ENCODE peak calls at places on chromosomes 4 and X, in four cellular contexts. One of them, this sample, is unnamed.

GRCh38 chr4:38948551-38948950 is 80.9 kb downstream of the FAM114A1 start:
- DNase-seq in Peyer's patch: no peak
- DNase-seq in tibial artery: peak; percentile 77
- DNase-seq in HFF-Myc: peak; percentile 38
- DNase-seq in this sample: no peak

GRCh38 chr4:74320559-74321118 is 12.4 kb downstream of the EPGN start:
- DNase-seq in Peyer's patch: no peak
- DNase-seq in tibial artery: no peak
- DNase-seq in HFF-Myc: peak; percentile 52
- DNase-seq in this sample: peak; percentile 15

GRCh38 chrX:41737065-41737464 is 13.1 kb downstream of the GPR82 start:
- DNase-seq in Peyer's patch: no peak
- DNase-seq in tibial artery: no peak
- DNase-seq in HFF-Myc: no peak
- DNase-seq in this sample: no peak

GRCh38 chr4:114393295-114394038 is 205.1 kb upstream of the UGT8 start:
- DNase-seq in Peyer's patch: no peak
- DNase-seq in tibial artery: no peak
- DNase-seq in HFF-Myc: no peak
- DNase-seq in this sample: no peak

GRCh38 chrX:66638591-66639500 is at the start of gene EDA2R:
- DNase-seq in Peyer's patch: peak; percentile 17
- DNase-seq in tibial artery: peak; percentile 64
- DNase-seq in HFF-Myc: peak; percentile 85
- DNase-seq in this sample: no peak

GRCh38 chr4:54842226-54843055 is 184.7 kb downstream of the KIT start:
- DNase-seq in Peyer's patch: no peak
- DNase-seq in tibial artery: no peak
- DNase-seq in HFF-Myc: no peak
- DNase-seq in this sample: no peak

GRCh38 chrX:66625525-66625924 is 13.4 kb downstream of the EDA2R start:
- DNase-seq in Peyer's patch: no peak
- DNase-seq in tibial artery: no peak
- DNase-seq in HFF-Myc: no peak
- DNase-seq in this sample: no peak

GRCh38 chrX:11341274-11342256 is 48.4 kb downstream of the AMELX start:
- DNase-seq in Peyer's patch: peak; percentile 54
- DNase-seq in tibial artery: peak; percentile 70
- DNase-seq in HFF-Myc: peak; percentile 48
- DNase-seq in this sample: no peak

GRCh38 chr4:143441678-143442077 is 71.8 kb upstream of the SMARCA5 start:
- DNase-seq in Peyer's patch: no peak
- DNase-seq in tibial artery: no peak
- DNase-seq in HFF-Myc: no peak
- DNase-seq in this sample: no peak

GRCh38 chr4:88661724-88662123 is 35.9 kb downstream of the NAP1L5 start:
- DNase-seq in Peyer's patch: no peak
- DNase-seq in tibial artery: no peak
- DNase-seq in HFF-Myc: peak; percentile 41
- DNase-seq in this sample: no peak

GRCh38 chr4:38785901-38786402 is 3.2 kb upstream of the TLR10 start:
- DNase-seq in Peyer's patch: no peak
- DNase-seq in tibial artery: peak; percentile 63
- DNase-seq in HFF-Myc: no peak
- DNase-seq in this sample: no peak

GRCh38 chr4:135122457-135122856 is 920.9 kb upstream of the PABPC4L start:
- DNase-seq in Peyer's patch: no peak
- DNase-seq in tibial artery: no peak
- DNase-seq in HFF-Myc: no peak
- DNase-seq in this sample: no peak

GRCh38 chr4:176791591-176792347 is 953 bp downstream of the VEGFC start:
- DNase-seq in Peyer's patch: no peak
- DNase-seq in tibial artery: no peak
- DNase-seq in HFF-Myc: no peak
- DNase-seq in this sample: no peak

GRCh38 chrX:31483336-31483735 is 411.5 kb upstream of the FTHL17 start:
- DNase-seq in Peyer's patch: no peak
- DNase-seq in tibial artery: no peak
- DNase-seq in HFF-Myc: no peak
- DNase-seq in this sample: no peak

GRCh38 chrX:148672526-148672925 is 172.1 kb downstream of the AFF2 start:
- DNase-seq in Peyer's patch: no peak
- DNase-seq in tibial artery: no peak
- DNase-seq in HFF-Myc: no peak
- DNase-seq in this sample: no peak

GRCh38 chr4:172489896-172490295 is 676.7 kb downstream of the GALNTL6 start:
- DNase-seq in Peyer's patch: no peak
- DNase-seq in tibial artery: no peak
- DNase-seq in HFF-Myc: no peak
- DNase-seq in this sample: no peak

GRCh38 chr4:56466910-56467283 is 520 bp upstream of the SRP72 start:
- DNase-seq in Peyer's patch: no peak
- DNase-seq in tibial artery: no peak
- DNase-seq in HFF-Myc: no peak
- DNase-seq in this sample: no peak

GRCh38 chr4:41256740-41257256 is at the start of gene UCHL1:
- DNase-seq in Peyer's patch: no peak
- DNase-seq in tibial artery: peak; percentile 65
- DNase-seq in HFF-Myc: peak; percentile 71
- DNase-seq in this sample: peak; percentile 80

GRCh38 chr4:174318829-174319764 is 35.4 kb downstream of the CEP44 start:
- DNase-seq in Peyer's patch: no peak
- DNase-seq in tibial artery: no peak
- DNase-seq in HFF-Myc: no peak
- DNase-seq in this sample: peak; percentile 15

GRCh38 chrX:119155416-119156035 is 27.9 kb upstream of the KIAA1210 start:
- DNase-seq in Peyer's patch: no peak
- DNase-seq in tibial artery: no peak
- DNase-seq in HFF-Myc: peak; percentile 29
- DNase-seq in this sample: no peak

GRCh38 chrX:24603191-24603590 is 44.0 kb downstream of the PCYT1B start:
- DNase-seq in Peyer's patch: no peak
- DNase-seq in tibial artery: no peak
- DNase-seq in HFF-Myc: no peak
- DNase-seq in this sample: no peak

GRCh38 chrX:37746951-37747350 is 32.9 kb upstream of the CYBB start:
- DNase-seq in Peyer's patch: no peak
- DNase-seq in tibial artery: no peak
- DNase-seq in HFF-Myc: no peak
- DNase-seq in this sample: no peak
- TF ChIP-seq CTCF in Peyer's patch: no peak
- TF ChIP-seq CTCF in tibial artery: no peak
- TF ChIP-seq CTCF in HFF-Myc: no peak
- TF ChIP-seq CTCF in this sample: no peak

DNA sequence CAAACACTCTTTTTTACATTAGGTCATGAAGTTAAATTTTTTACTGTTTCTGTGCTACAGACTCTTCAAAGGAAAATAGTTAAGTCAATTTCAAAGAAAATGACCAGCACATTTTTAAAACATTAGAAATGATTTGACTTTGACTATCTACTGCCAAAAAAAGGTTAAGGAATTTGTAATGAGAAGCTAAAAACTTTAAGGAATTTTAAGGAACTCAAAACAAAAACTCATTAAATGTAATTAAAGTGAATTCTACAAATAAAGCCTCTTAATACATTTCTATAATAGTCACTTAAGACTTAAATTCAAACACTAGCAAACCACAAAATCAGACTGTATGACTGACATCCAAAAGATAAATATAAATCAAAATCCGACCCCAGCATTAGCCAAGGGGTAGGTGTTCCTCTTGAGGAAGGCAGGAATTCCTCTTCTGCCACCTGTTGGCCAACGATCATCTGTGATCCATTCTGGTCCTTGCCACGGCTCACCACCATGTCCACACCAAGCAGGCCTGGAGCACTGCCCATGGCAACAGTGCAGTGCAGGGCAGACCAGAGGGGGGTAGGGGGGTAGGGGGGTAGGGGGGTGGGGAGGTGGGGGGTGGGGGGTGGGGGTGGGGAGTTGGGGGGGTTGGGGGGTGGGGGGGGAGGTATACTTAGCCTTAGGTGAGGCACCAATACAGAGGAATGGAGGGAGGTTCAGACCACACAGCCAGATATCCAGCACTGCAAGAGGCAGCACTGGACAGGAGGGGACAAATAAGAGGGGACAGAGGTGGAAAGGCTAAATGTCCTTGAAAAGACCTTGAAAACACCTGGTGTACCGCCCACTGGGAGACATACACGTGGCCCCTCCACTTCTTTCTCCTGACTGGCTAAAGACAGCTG is 287.4 kb downstream of the CHIC1 start:
- DNase-seq in Peyer's patch: peak; percentile 24
- DNase-seq in tibial artery: no peak
- DNase-seq in HFF-Myc: no peak
- DNase-seq in this sample: no peak
- H3K4me3 ChIP-seq in Peyer's patch: no peak overlapping the region
- H3K4me3 ChIP-seq in tibial artery: no peak overlapping the region
- H3K4me3 ChIP-seq in HFF-Myc: no peak overlapping the region
- H3K4me3 ChIP-seq in this sample: no peak overlapping the region

GRCh38 chr4:185099940-185100339 is 43.1 kb upstream of the SLC25A4 start:
- DNase-seq in Peyer's patch: no peak
- DNase-seq in tibial artery: no peak
- DNase-seq in HFF-Myc: no peak
- DNase-seq in this sample: no peak

GRCh38 chr4:185099024-185099682 is 43.9 kb upstream of the SLC25A4 start:
- DNase-seq in Peyer's patch: no peak
- DNase-seq in tibial artery: no peak
- DNase-seq in HFF-Myc: no peak
- DNase-seq in this sample: no peak

GRCh38 chr4:185093573-185093972 is 49.5 kb upstream of the SLC25A4 start:
- DNase-seq in Peyer's patch: no peak
- DNase-seq in tibial artery: no peak
- DNase-seq in HFF-Myc: no peak
- DNase-seq in this sample: no peak

GRCh38 chr4:185101354-185101890 is 41.6 kb upstream of the SLC25A4 start:
- DNase-seq in Peyer's patch: no peak
- DNase-seq in tibial artery: no peak
- DNase-seq in HFF-Myc: no peak
- DNase-seq in this sample: no peak

GRCh38 chr4:185096032-185096653 is 46.9 kb upstream of the SLC25A4 start:
- DNase-seq in Peyer's patch: no peak
- DNase-seq in tibial artery: no peak
- DNase-seq in HFF-Myc: no peak
- DNase-seq in this sample: no peak
- TF ChIP-seq CTCF in Peyer's patch: no peak
- TF ChIP-seq CTCF in tibial artery: peak; percentile 48
- TF ChIP-seq CTCF in HFF-Myc: peak; percentile 42
- TF ChIP-seq CTCF in this sample: peak; percentile 46

GRCh38 chrX:134669378-134670098 is 11.3 kb upstream of the PLAC1 start:
- DNase-seq in Peyer's patch: no peak
- DNase-seq in tibial artery: no peak
- DNase-seq in HFF-Myc: peak; percentile 67
- DNase-seq in this sample: no peak
- H3K4me3 ChIP-seq in Peyer's patch: no peak overlapping the region
- H3K4me3 ChIP-seq in tibial artery: no peak overlapping the region
- H3K4me3 ChIP-seq in HFF-Myc: no peak overlapping the region
- H3K4me3 ChIP-seq in this sample: no peak overlapping the region